ENCODE peak calls at places on chromosome 22, in ten cellular contexts. L, T, B, V, A, M, Z, C, N and O are unnamed samples.

GRCh38 chr22:30444632-30445437 is 19.3 kb downstream of the MTFP1 start:
- DNase-seq in T (peak), N (no peak), B (peak), Z (peak), C (no peak), A (peak), M (peak), L (peak), V (peak), O (peak)

GRCh38 chr22:50665738-50666137 is 6.9 kb upstream of the SHANK3 start:
- DNase-seq in B (no peak), T (no peak), V (no peak), L (peak), A (no peak), M (no peak), N (no peak), Z (no peak), C (no peak), O (no peak)

GRCh38 chr22:39820266-39820665 is 73.3 kb downstream of the ENTHD1 start:
- DNase-seq in A (no peak), Z (peak), T (no peak), M (no peak), B (no peak), C (no peak), L (no peak), N (peak), V (no peak), O (peak)

GRCh38 chr22:44304354-44304753 is 8.4 kb downstream of the SHISAL1 start:
- DNase-seq in M (no peak), N (peak), A (peak), T (no peak), C (no peak), B (no peak), L (no peak), V (no peak), Z (peak), O (peak)

GRCh38 chr22:19729507-19729906 is 6.2 kb downstream of the GP1BB start:
- DNase-seq in B (no peak), N (no peak), C (no peak), Z (no peak), V (no peak), L (no peak), A (no peak), M (no peak), T (no peak), O (no peak)

GRCh38 chr22:32661296-32661695 is 140.2 kb upstream of the TIMP3 start:
- DNase-seq in Z (peak), V (no peak), N (peak), T (no peak), A (peak), B (no peak), C (no peak), M (peak), L (no peak), O (peak)

GRCh38 chr22:39130892-39131855 is 21.3 kb downstream of the CBX7 start:
- DNase-seq in C (no peak), N (no peak), V (no peak), B (no peak), M (no peak), A (no peak), L (no peak), Z (no peak), T (no peak), O (no peak)

GRCh38 chr22:25563757-25564319 is 637 bp upstream of the GRK3 start:
- DNase-seq in Z (no peak), A (no peak), C (no peak), L (peak), N (no peak), B (no peak), M (peak), T (peak), V (no peak), O (no peak)

GRCh38 chr22:29780781-29781676 is 13.9 kb downstream of the UQCR10 start:
- DNase-seq in C (no peak), M (no peak), L (no peak), B (no peak), Z (peak), V (no peak), T (no peak), N (peak), A (no peak), O (peak)

GRCh38 chr22:39664485-39665200 is 94.1 kb downstream of the CACNA1I start:
- DNase-seq in B (no peak), N (no peak), C (no peak), T (no peak), A (peak), M (no peak), Z (no peak), V (no peak), L (no peak), O (peak)

GRCh38 chr22:40030757-40031092 is 36.0 kb downstream of the FAM83F start:
- DNase-seq in M (no peak), Z (no peak), B (no peak), C (no peak), T (no peak), N (no peak), V (no peak), A (no peak), L (no peak), O (no peak)

GRCh38 chr22:41951898-41952474 is at the start of gene SMIM45:
- DNase-seq in C (no peak), T (peak), A (no peak), M (peak), L (peak), N (no peak), B (peak), V (no peak), Z (no peak), O (no peak)

GRCh38 chr22:36350751-36351594 is 36.8 kb downstream of the MYH9 start:
- DNase-seq in Z (peak), A (no peak), M (peak), V (no peak), L (no peak), N (no peak), T (no peak), B (no peak), C (no peak), O (peak)

GRCh38 chr22:19604711-19605268 is 80.6 kb upstream of the CLDN5 start:
- DNase-seq in B (no peak), N (no peak), V (no peak), T (no peak), M (no peak), L (no peak), C (no peak), Z (no peak), A (no peak), O (no peak)